ENCODE peak calls at places on chromosomes 3 and 15, in four cellular contexts. M is A549, R is HepG2, I is H1. X is an unnamed sample.

GRCh38 chr15:70240082-70240481 is 142.4 kb upstream of the TLE3 start:
- DNase-seq in M (no peak), R (no peak), I (no peak), X (no peak)

GRCh38 chr3:16739416-16740091 is 134.3 kb upstream of the DAZL start:
- DNase-seq in M (no peak), R (no peak), I (no peak), X (no peak)

GRCh38 chr3:183988216-183988790 is 29.4 kb downstream of the ABCC5 start:
- DNase-seq in M (no peak), R (peak; percentile 92), I (no peak), X (peak; percentile 59)

GRCh38 chr3:183959214-183959613 is 58.5 kb downstream of the ABCC5 start:
- DNase-seq in M (peak; percentile 4), R (peak; percentile 13), I (no peak), X (no peak)

GRCh38 chr3:126951561-126951960 is 31.4 kb upstream of the PLXNA1 start:
- DNase-seq in M (no peak), R (no peak), I (no peak), X (no peak)

GRCh38 chr3:158649791-158650190 is 5.5 kb downstream of the GFM1 start:
- DNase-seq in M (no peak), R (peak; percentile 46), I (no peak), X (peak; percentile 34)

GRCh38 chr3:164737174-164737573 is 341.1 kb downstream of the SI start:
- DNase-seq in M (no peak), R (no peak), I (no peak), X (no peak)

GRCh38 chr15:64865998-64866520 is 24.3 kb downstream of the PLEKHO2 start:
- DNase-seq in M (no peak), R (no peak), I (peak; percentile 79), X (no peak)

GRCh38 chr3:172317984-172318383 is 130.3 kb downstream of the GHSR start:
- DNase-seq in M (peak; percentile 18), R (no peak), I (no peak), X (no peak)

GRCh38 chr3:170605490-170605889 is 19.6 kb upstream of the SLC7A14 start:
- DNase-seq in M (no peak), R (no peak), I (no peak), X (no peak)

GRCh38 chr3:71207632-71208031 is 375.9 kb downstream of the FOXP1 start:
- DNase-seq in M (no peak), R (peak; percentile 86), I (no peak), X (peak; percentile 35)

GRCh38 chr3:165156757-165157156 is 39.4 kb downstream of the SLITRK3 start:
- DNase-seq in M (no peak), R (no peak), I (no peak), X (no peak)

GRCh38 chr3:173630849-173631248 is 233.3 kb downstream of the NLGN1 start:
- DNase-seq in M (no peak), R (no peak), I (no peak), X (no peak)

GRCh38 chr3:120772081-120772480 is 29.5 kb downstream of the GTF2E1 start:
- DNase-seq in M (no peak), R (no peak), I (no peak), X (no peak)

GRCh38 chr15:65416845-65417416 is 5.8 kb downstream of the IGDCC4 start:
- DNase-seq in M (peak; percentile 52), R (no peak), I (no peak), X (no peak)

GRCh38 chr3:156725706-156726105 is 51.3 kb downstream of the TIPARP start:
- DNase-seq in M (no peak), R (no peak), I (no peak), X (no peak)

GRCh38 chr15:53128652-53129051 is 338.5 kb upstream of the ONECUT1 start:
- DNase-seq in M (no peak), R (no peak), I (no peak), X (no peak)

GRCh38 chr3:133699903-133700302 is 38.2 kb upstream of the TOPBP1 start:
- DNase-seq in M (no peak), R (no peak), I (no peak), X (no peak)

DNA sequence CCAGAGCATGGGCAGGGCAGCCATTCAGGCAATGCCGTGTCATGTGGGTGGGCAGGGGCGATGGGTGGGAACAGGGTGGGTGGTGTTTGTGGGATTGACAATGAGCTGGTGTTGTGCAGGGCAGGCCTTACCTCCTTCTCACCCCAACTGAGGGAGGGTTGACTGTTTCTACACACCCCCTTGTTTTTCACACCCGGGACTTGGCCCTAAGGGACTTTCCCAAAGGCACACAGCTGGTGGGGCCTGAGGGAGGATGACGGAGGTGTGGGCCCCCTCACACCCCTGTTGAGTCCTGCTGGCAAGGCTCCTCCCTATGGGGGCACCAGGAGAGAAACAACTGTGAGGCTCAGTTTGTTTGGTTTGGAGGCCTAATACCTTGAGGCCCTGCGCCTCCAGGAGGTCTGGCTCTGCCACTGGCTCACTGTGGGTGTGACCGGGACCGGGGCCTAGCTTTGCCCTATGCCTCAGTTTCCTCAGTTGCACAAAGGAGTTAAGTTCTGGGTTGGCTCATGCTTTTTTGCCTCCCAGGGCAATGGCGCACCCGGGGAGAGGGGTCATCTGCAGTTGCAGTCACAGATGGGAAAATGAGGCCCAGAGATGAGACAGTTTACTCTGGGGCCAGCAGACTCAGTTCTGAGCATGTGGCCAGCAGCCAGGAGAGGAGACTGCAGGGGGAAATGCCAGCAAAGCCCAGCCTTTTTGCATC is 5.1 kb upstream of the DNAH1 start:
- DNase-seq in M (no peak), R (no peak), I (no peak), X (no peak)
- TF ChIP-seq RNF2 in M (no peak), R (no peak), I (no peak), X (no peak)

GRCh38 chr3:138935505-138935863 is 11.5 kb downstream of the FOXL2 start:
- DNase-seq in M (no peak), R (no peak), I (no peak), X (no peak)

GRCh38 chr3:138937690-138938055 is 9.3 kb downstream of the FOXL2 start:
- DNase-seq in M (no peak), R (no peak), I (no peak), X (no peak)

GRCh38 chr3:138936763-138937689 is 9.9 kb downstream of the FOXL2 start:
- DNase-seq in M (no peak), R (no peak), I (no peak), X (no peak)

GRCh38 chr3:138933981-138934691 is 12.8 kb downstream of the FOXL2 start:
- DNase-seq in M (no peak), R (no peak), I (no peak), X (no peak)

GRCh38 chr3:138935864-138936762 is 10.8 kb downstream of the FOXL2 start:
- DNase-seq in M (peak; percentile 64), R (peak; percentile 27), I (no peak), X (peak; percentile 89)
- TF ChIP-seq RNF2 in M (no peak), R (peak; percentile 43), I (no peak), X (no peak)

DNA sequence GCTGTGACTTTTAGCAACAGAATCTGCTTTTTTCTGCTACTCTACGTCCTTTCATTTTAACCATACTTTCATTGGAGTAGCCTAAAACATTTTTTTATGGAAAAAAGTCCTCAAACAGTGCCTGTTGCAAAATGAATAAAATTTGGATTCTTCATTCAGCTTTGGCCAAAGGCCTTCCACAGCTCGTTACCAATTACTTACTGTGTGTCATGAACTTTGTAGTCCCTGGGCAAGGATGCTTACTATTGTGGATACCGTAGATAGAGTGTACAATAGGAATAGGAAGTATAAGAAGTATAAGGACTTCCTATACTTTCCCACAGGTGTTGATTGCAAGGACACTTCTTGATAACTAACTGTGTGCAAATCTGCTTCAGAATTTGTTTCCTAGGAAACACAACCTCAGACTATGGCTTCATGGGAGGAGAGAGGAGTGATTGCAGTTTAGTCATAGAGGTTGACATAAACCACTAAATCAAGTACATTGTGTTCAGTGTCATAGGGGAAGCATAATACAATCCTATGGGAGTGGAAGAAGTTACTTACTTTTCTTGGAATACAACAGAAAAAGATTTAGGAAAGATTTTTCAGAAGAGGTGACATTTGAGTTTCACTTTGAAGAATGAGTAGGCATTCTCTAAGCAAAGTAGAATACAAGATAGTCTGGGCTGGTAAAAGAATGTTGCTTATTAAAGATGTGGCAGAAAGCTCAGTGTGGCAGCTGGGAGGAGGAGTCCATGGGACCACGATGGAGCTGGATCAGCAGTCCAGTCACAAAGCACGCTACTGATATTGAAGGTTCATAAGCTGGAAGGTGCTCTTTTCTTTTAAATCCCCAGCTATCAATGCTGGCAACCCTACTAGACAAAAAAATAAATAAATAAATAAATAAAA is 309.7 kb upstream of the TPRG1 start:
- DNase-seq in M (no peak), R (no peak), I (no peak), X (no peak)
- TF ChIP-seq RNF2 in M (no peak), R (no peak), I (no peak), X (no peak)

GRCh38 chr3:62132027-62132590 is 241.2 kb downstream of the FEZF2 start:
- DNase-seq in M (no peak), R (no peak), I (no peak), X (no peak)

GRCh38 chr3:62133015-62133414 is 240.3 kb downstream of the FEZF2 start:
- DNase-seq in M (no peak), R (no peak), I (no peak), X (no peak)

GRCh38 chr3:62131620-62132019 is 241.7 kb downstream of the FEZF2 start:
- DNase-seq in M (peak; percentile 4), R (no peak), I (no peak), X (peak; percentile 28)

GRCh38 chr3:62134061-62134496 is 239.3 kb downstream of the FEZF2 start:
- DNase-seq in M (no peak), R (no peak), I (no peak), X (no peak)

GRCh38 chr3:62135731-62136130 is 237.6 kb downstream of the FEZF2 start:
- DNase-seq in M (no peak), R (no peak), I (no peak), X (no peak)
- TF ChIP-seq RNF2 in M (no peak), R (no peak), I (no peak), X (no peak)

DNA sequence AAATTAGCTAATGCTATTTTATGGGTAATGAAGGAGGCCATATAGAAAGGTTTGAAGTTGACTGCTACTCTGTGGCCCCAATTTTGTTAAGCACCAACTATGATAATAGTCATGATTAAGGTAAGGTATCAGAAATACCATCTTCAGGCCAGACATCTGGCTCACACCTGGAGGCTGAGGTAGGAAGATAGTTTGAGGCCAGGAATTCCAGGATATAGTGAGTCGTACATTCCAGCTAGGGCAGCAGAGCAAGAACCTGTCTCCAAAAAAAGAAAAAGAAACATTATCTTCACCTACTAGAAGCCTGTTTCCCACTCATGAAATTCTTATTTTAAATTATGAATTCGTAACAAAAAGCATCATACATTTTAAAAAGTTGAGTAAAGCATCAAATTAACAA is 64.4 kb downstream of the LRRC28 start:
- DNase-seq in M (no peak), R (no peak), I (no peak), X (no peak)
- TF ChIP-seq RNF2 in M (no peak), R (no peak), I (no peak), X (no peak)

X was measured in K562.